ENCODE peak calls at places on chromosomes 5 and 9, in nine cellular contexts. B is epithelial cell of esophagus, A is fibroblast of the aortic adventitia, K is GM23338, E is tibial nerve, V is MM.1S, L is AG04449, N is mammary epithelial cell, T is fibroblast of lung. O is an unnamed sample.

GRCh38 chr5:140236896-140237598 is 62.1 kb downstream of the CYSTM1 start:
- DNase-seq in B (peak), A (no peak), K (no peak), E (no peak), V (no peak), L (no peak), N (peak), T (no peak), O (no peak)

GRCh38 chr5:23139338-23140171 is 286.4 kb upstream of the CDH12 start:
- DNase-seq in B (peak), A (no peak), K (peak), E (no peak), V (peak), L (no peak), N (peak), T (no peak), O (no peak)

GRCh38 chr5:25979086-25979485 is 1059.3 kb downstream of the CDH9 start:
- DNase-seq in B (no peak), A (no peak), K (no peak), E (no peak), V (no peak), L (no peak), N (no peak), T (no peak), O (no peak)

GRCh38 chr5:151054713-151055112 is 26.1 kb downstream of the TNIP1 start:
- DNase-seq in B (no peak), A (no peak), K (no peak), E (no peak), V (no peak), L (no peak), N (no peak), T (no peak), O (peak)

GRCh38 chr5:168591302-168592013 is 12.3 kb upstream of the PANK3 start:
- DNase-seq in B (no peak), A (no peak), K (no peak), E (no peak), V (no peak), L (no peak), N (no peak), T (no peak), O (no peak)

GRCh38 chr5:90606539-90606938 is 47.9 kb downstream of the ADGRV1 start:
- DNase-seq in B (peak), A (no peak), K (peak), E (no peak), V (no peak), L (no peak), N (peak), T (no peak), O (no peak)

GRCh38 chr5:137370096-137370495 is 129.0 kb downstream of the SPOCK1 start:
- DNase-seq in B (peak), A (no peak), K (no peak), E (no peak), V (no peak), L (no peak), N (no peak), T (peak), O (no peak)

GRCh38 chr9:137055385-137056364 is 1.8 kb upstream of the ENTPD2 start:
- DNase-seq in B (no peak), A (peak), K (no peak), E (peak), V (no peak), L (no peak), N (no peak), T (peak), O (peak)

GRCh38 chr5:37496902-37497445 is 117.9 kb downstream of the WDR70 start:
- DNase-seq in B (no peak), A (no peak), K (no peak), E (no peak), V (no peak), L (no peak), N (no peak), T (no peak), O (no peak)

GRCh38 chr9:32928145-32928763 is 73.2 kb downstream of the APTX start:
- DNase-seq in B (peak), A (peak), K (no peak), E (no peak), V (no peak), L (no peak), N (peak), T (no peak), O (no peak)

GRCh38 chr5:68699966-68700365 is 393.8 kb upstream of the SLC30A5 start:
- DNase-seq in B (no peak), A (no peak), K (no peak), E (no peak), V (no peak), L (no peak), N (no peak), T (no peak), O (no peak)

GRCh38 chr9:2053883-2054845 is 39.0 kb downstream of the SMARCA2 start:
- DNase-seq in B (no peak), A (peak), K (no peak), E (no peak), V (peak), L (no peak), N (peak), T (peak), O (peak)

GRCh38 chr9:119368681-119369581 is at the start of gene BRINP1:
- DNase-seq in B (peak), A (peak), K (peak), E (no peak), V (no peak), L (no peak), N (peak), T (peak), O (peak)

GRCh38 chr9:75788006-75788634 is 102.4 kb upstream of the PCSK5 start:
- DNase-seq in B (no peak), A (peak), K (no peak), E (no peak), V (no peak), L (no peak), N (no peak), T (peak), O (no peak)

GRCh38 chr9:78118742-78119473 is 87.3 kb upstream of the GNAQ start:
- DNase-seq in B (peak), A (peak), K (no peak), E (no peak), V (no peak), L (peak), N (peak), T (peak), O (no peak)

GRCh38 chr9:80204054-80204453 is 632.3 kb downstream of the TLE4 start:
- DNase-seq in B (peak), A (peak), K (no peak), E (no peak), V (no peak), L (peak), N (peak), T (no peak), O (no peak)

GRCh38 chr9:6877671-6878161 is 119.9 kb downstream of the KDM4C start:
- DNase-seq in B (peak), A (peak), K (no peak), E (no peak), V (no peak), L (peak), N (peak), T (peak), O (no peak)

GRCh38 chr5:137217599-137218200 is 281.4 kb downstream of the SPOCK1 start:
- DNase-seq in B (peak), A (peak), K (no peak), E (no peak), V (no peak), L (no peak), N (peak), T (peak), O (no peak)

DNA sequence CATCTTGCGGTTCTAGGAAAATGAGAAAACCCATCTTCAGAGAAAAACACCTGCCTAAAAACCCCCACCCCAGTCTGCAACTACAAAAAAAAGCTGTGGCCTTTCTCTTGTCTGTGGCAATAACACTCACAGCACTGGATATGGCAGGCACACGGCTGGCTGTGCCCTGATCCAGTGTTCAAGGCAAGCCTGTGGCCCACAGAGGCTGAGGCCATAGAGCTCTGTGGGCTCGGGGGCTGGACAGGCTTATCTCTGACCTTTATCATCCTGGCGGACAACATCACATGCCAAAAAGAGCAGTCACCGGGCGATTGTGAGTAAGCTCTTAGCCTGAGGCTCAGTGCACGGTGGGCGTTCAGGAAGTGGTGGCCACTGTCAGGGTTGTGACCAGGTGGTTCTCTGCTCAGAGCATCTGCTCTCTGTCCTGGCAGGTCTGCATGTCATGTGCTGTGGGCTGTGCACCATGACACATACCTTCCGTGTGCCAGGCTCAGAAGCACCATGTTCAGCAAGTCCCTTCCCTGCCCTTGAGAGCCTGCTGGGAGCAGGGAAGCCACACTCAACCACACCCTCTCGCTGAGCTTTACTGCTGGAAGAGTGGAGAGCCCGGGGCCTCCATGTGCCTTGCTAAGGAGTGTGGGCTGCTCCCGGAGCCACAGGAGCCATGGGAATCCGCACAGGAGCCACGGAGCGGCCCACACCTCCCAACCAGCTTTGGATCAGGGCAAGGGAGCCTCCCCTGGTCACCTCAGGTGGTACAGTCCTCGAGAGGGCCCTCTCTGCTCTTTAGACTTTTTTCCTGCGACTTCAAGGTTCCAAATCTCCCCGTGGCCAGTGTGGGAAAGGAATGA is 34.6 kb upstream of the WDR38 start:
- DNase-seq in B (peak), A (peak), K (peak), E (no peak), V (no peak), L (no peak), N (peak), T (peak), O (peak)
- H3K4me3 ChIP-seq in B (no peak), A (no peak), K (no peak), E (no peak), V (no peak), L (no peak), N (no peak), T (no peak), O (no peak)

DNA sequence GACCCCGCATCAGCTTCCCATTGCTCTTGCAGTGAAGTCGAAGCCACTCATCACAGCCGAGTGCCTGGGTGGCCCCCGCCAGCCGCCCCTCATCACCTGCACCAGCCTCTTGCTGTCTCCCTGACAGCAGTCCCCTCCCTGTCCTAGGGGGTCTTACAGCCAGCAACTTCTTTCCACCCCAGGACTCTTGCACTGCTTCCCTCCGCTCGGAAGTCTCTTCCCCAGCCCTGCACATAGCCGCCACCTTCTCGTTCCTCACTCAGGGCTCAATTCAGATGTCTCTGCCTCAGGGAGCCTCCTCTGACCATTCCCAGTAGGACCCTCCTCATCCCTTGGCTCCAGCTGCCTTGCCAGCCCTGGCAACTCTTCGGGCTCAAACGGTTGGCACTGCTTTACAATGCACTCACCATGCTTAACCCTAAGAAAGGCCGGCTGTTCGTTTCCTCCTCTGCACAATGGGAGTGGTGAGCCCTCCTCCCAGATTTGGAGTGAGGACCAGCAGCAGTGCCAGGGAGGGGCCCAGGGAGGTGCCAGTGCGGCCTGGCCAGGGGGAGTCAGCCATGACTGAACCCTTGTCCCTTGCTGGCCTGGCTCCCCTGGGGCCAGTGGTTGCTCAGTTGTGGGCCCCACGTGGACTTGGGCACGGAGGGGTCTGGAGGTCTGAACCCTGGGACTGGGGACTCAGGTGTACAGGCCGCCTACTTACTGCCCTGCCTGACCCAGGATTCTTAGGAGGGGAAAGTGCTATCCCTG is 6.1 kb downstream of the TCF7 start:
- DNase-seq in B (no peak), A (no peak), K (no peak), E (no peak), V (no peak), L (no peak), N (no peak), T (no peak), O (no peak)
- TF ChIP-seq CTCF in B (no peak), A (no peak), K (no peak), E (no peak), V (no peak), L (no peak), N (no peak), T (no peak), O (no peak)

GRCh38 chr9:3508531-3509374 is 17.0 kb downstream of the RFX3 start:
- DNase-seq in B (peak), A (peak), K (no peak), E (no peak), V (no peak), L (no peak), N (peak), T (peak), O (no peak)
- H3K4me3 ChIP-seq in B (peak), A (no peak), K (no peak), E (no peak), V (no peak), L (no peak), N (peak), T (no peak), O (no peak)

DNA sequence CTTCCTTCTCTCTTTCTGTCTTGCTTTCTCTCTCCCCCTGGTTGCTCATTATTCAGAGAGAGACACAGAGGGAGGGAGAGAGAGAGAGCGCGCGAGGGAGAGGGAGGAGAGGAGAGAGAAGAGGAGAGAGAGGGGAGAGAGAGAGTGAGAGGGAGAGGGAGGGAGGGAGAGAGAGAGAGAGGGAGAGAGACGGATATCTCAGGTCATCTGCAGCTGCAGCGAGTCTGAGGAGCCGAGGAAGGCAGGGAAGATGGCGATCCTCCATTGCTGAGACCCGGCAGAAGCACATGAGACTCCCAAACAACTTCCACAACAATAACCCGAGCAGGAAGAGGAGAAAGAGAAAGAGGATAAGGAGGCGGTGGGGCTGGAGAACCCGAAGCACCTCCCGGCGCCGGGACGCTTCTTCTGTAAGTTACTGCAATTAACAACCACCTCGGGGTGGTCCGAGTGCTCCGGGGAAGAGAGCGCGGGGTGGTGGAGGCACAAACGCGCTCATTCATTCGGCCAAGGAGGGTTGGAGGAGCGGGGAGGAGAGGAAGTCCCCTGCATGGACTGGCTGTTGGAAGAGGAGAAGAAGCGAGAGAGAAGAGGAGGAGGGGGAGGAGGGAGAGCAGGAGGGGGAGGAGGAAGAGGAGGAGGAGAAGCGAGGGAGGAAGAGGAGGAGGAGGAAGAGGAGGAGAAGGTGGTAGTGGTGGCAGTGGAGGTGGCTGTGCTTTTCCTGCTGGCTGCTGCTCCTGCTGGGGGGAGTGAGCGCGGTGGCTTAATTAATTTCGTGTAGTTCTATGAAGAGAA is at the start of gene ZNF462:
- DNase-seq in B (peak), A (peak), K (peak), E (peak), V (peak), L (no peak), N (peak), T (peak), O (peak)
- TF ChIP-seq CTCF in B (no peak), A (no peak), K (no peak), E (no peak), V (no peak), L (no peak), N (no peak), T (no peak), O (peak)

GRCh38 chr5:74682636-74683035 is 2.4 kb upstream of the HEXB start:
- DNase-seq in B (peak), A (no peak), K (no peak), E (no peak), V (no peak), L (no peak), N (no peak), T (peak), O (no peak)

GRCh38 chr5:74684900-74685851 is at the start of gene HEXB:
- DNase-seq in B (peak), A (peak), K (peak), E (peak), V (peak), L (no peak), N (peak), T (peak), O (peak)

GRCh38 chr5:74685979-74686631 is 1.1 kb downstream of the HEXB start:
- DNase-seq in B (no peak), A (peak), K (no peak), E (no peak), V (peak), L (no peak), N (peak), T (peak), O (peak)

DNA sequence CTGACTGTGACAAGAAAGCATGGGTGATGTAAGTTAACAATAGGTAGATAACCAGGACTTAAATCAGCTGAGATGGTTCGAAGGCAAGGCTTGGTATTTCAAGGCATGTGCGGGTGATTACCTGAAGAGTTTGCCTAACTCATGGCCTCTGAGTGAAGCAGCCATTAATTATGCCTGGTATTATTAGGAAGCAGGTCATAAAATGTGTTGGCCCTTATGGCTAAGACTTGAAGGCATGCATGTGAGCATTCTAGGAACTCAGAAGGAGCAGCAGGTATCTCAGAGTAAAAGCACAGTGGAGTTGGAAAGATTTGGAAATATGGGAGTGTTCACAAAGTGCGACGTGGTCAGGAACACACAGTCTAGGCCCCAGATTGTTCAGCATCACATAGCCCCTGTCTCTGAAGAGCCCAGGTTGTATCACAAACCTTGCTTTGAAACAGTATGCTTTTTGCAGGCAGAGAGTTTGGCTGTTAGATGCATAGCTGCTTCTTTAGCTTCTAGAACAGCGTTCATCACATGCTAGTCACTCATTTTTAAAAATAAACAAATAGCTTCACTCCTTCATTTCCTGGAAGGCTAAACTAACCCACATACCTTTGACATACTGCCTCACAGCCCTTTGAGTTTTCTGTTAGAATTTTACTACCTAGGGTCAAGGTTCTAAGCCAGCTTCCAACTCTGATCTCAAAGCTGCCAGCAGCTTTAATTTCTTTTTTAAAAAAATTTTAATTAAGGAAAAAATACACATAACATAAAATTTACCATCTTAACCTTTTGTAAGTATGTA is 2.1 kb downstream of the HEXB start:
- DNase-seq in B (no peak), A (no peak), K (no peak), E (no peak), V (no peak), L (no peak), N (no peak), T (peak), O (no peak)
- H3K4me3 ChIP-seq in B (no peak), A (peak), K (no peak), E (no peak), V (no peak), L (no peak), N (no peak), T (peak), O (no peak)

DNA sequence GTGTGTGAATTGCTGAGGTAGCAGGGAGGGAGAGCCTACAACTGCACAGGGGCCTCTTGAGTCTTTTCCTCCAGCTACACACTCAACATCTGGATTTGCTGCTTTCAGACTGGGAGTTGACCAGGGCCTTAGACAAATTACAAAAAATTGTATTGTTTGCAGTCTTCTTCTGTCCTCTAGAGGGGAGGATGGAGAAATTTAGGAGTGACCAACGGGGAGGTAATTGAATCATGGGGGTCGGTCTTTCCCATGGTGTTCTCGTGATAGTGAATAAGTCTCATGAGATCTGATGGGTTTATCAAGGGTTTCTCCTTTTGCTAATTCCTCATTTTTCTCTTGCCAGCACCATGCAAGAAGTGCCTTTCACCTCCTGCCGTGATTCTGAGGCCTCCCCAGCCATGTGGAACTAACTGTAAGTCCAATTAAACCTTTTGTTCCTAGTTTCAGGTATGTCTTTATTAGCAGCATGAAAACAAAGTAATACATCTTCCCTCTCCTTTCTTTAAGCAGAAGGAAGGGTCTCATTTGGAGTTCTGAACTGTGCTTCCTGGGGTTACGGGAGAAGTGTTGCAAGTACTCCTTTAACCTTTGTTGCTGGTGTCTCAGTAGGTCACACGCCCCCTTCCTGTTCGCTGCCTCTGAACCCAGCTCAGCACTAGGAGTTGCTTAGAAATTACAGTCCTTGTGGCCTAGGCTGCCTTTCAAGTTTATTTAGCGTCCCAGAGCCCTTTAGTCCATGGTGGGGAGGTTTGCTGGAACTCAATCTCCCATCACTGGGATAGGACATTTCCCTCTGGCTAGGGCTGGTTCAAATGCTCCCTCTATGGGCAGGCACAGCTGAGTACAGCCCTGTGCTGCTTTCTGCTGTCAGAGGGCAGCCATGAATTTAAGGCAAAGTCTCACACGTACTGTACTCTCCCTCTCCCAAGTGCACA is 4.4 kb downstream of the IFNA8 start:
- DNase-seq in B (no peak), A (no peak), K (peak), E (no peak), V (no peak), L (no peak), N (no peak), T (no peak), O (no peak)
- TF ChIP-seq CTCF in B (peak), A (peak), K (peak), E (no peak), V (peak), L (peak), N (peak), T (no peak), O (no peak)

GRCh38 chr5:132327278-132327959 is 33.2 kb downstream of the SLC22A4 start:
- DNase-seq in B (no peak), A (peak), K (no peak), E (no peak), V (no peak), L (no peak), N (no peak), T (peak), O (no peak)
- H3K4me3 ChIP-seq in B (no peak), A (no peak), K (no peak), E (no peak), V (no peak), L (no peak), N (no peak), T (no peak), O (no peak)